ENCODE peak calls at places on chromosomes 12 and 14, in five cellular contexts. J is ovary, R is endothelial cell, I is heart right ventricle, B is PC-3. P is an unnamed sample.

GRCh38 chr12:57280234-57281062 is 29.5 kb upstream of the STAC3 start:
- DNase-seq in B (peak; percentile 92), R (no peak), J (no peak), I (no peak), P (no peak)

GRCh38 chr14:64632056-64632455 is 72.2 kb upstream of the PLEKHG3 start:
- DNase-seq in I (no peak), B (peak; percentile 46), J (no peak), R (no peak), P (no peak)

GRCh38 chr12:92146497-92146828 is 817 bp upstream of the BTG1 start:
- DNase-seq in J (no peak), I (no peak), B (no peak), R (no peak), P (no peak)

GRCh38 chr14:75018684-75019083 is 16.0 kb downstream of the EIF2B2 start:
- DNase-seq in J (no peak), R (no peak), I (no peak), B (peak; percentile 71), P (no peak)

GRCh38 chr14:72990171-72990570 is 36.7 kb downstream of the ZFYVE1 start:
- DNase-seq in I (no peak), B (no peak), J (no peak), R (no peak), P (no peak)

GRCh38 chr12:128798543-128799341 is 25.0 kb downstream of the SLC15A4 start:
- DNase-seq in J (no peak), R (no peak), B (peak; percentile 10), I (no peak), P (no peak)

GRCh38 chr14:61346793-61347192 is 25.4 kb downstream of the PRKCH start:
- DNase-seq in I (no peak), B (peak; percentile 53), J (no peak), R (no peak), P (no peak)

GRCh38 chr14:65224799-65225198 is 122.5 kb upstream of the MAX start:
- DNase-seq in R (no peak), B (peak; percentile 29), J (no peak), I (no peak), P (no peak)

GRCh38 chr12:120584343-120585149 is 3.3 kb upstream of the POP5 start:
- DNase-seq in I (peak; percentile 31), J (peak; percentile 21), B (peak; percentile 77), R (peak; percentile 48), P (peak; percentile 39)

GRCh38 chr14:75273272-75274044 is 5.2 kb upstream of the FOS start:
- DNase-seq in I (no peak), R (no peak), B (no peak), J (no peak), P (no peak)

GRCh38 chr12:30970559-30971202 is 44.1 kb downstream of the TSPAN11 start:
- DNase-seq in R (no peak), I (peak; percentile 31), J (no peak), B (peak; percentile 71), P (no peak)

GRCh38 chr14:103074699-103075341 is 9.2 kb upstream of the LBHD2 start:
- DNase-seq in J (peak; percentile 38), I (peak; percentile 82), R (no peak), B (peak; percentile 45), P (no peak)

GRCh38 chr12:90757957-90758356 is 197.0 kb downstream of the CCER1 start:
- DNase-seq in J (no peak), R (no peak), I (no peak), B (no peak), P (no peak)

GRCh38 chr14:30848449-30849240 is 25.7 kb upstream of the COCH start:
- DNase-seq in J (no peak), B (no peak), I (no peak), R (no peak), P (no peak)

GRCh38 chr14:35696575-35696974 is 112.5 kb downstream of the RALGAPA1 start:
- DNase-seq in B (no peak), I (no peak), R (no peak), J (no peak), P (no peak)

GRCh38 chr12:122275459-122275858 is 9.2 kb upstream of the VPS33A start:
- DNase-seq in B (no peak), R (no peak), I (no peak), J (no peak), P (no peak)

GRCh38 chr12:74043343-74043742 is 494.3 kb upstream of the ATXN7L3B start:
- DNase-seq in J (no peak), B (peak; percentile 99), R (no peak), I (no peak), P (no peak)

GRCh38 chr12:131830335-131831020 is 2.3 kb downstream of the MMP17 start:
- DNase-seq in I (peak; percentile 74), R (peak; percentile 83), B (peak; percentile 91), J (peak; percentile 87), P (peak; percentile 76)

GRCh38 chr12:131024026-131024425 is 70.3 kb downstream of the ADGRD1 start:
- DNase-seq in R (no peak), I (no peak), J (no peak), B (no peak), P (no peak)

GRCh38 chr12:2083008-2083407 is 30.2 kb downstream of the CACNA1C start:
- DNase-seq in R (no peak), J (no peak), B (no peak), I (no peak), P (no peak)

GRCh38 chr14:74667758-74668157 is 45.1 kb downstream of the AREL1 start:
- DNase-seq in J (no peak), R (no peak), I (no peak), B (no peak), P (no peak)

GRCh38 chr12:79546461-79547043 is 144.2 kb downstream of the PAWR start:
- DNase-seq in J (no peak), I (no peak), B (peak; percentile 84), R (no peak), P (no peak)

GRCh38 chr14:105498430-105499255 is 7.6 kb downstream of the TEDC1 start:
- DNase-seq in I (no peak), B (no peak), R (no peak), J (no peak), P (no peak)

GRCh38 chr12:31819427-31819826 is 90.6 kb upstream of the AMN1 start:
- DNase-seq in R (no peak), I (no peak), B (no peak), J (no peak), P (no peak)

GRCh38 chr12:125340791-125341190 is 275.6 kb downstream of the AACS start:
- DNase-seq in I (peak; percentile 50), B (peak; percentile 46), R (no peak), J (no peak), P (no peak)

GRCh38 chr14:84544486-84544885 is 985.5 kb upstream of the FLRT2 start:
- DNase-seq in R (no peak), I (no peak), J (no peak), B (no peak), P (no peak)

GRCh38 chr12:90126125-90126524 is 417.5 kb upstream of the ATP2B1 start:
- DNase-seq in J (no peak), R (no peak), I (no peak), B (peak; percentile 52), P (no peak)

GRCh38 chr12:85280984-85281946 is 1.2 kb downstream of the ALX1 start:
- DNase-seq in R (no peak), B (no peak), I (no peak), J (no peak), P (no peak)

GRCh38 chr12:9378430-9378835 is 170.2 kb upstream of the PZP start:
- DNase-seq in B (peak; percentile 38), I (no peak), J (no peak), R (peak; percentile 54), P (no peak)

GRCh38 chr14:50804181-50804721 is 26.7 kb downstream of the NIN start:
- DNase-seq in J (no peak), I (no peak), R (no peak), B (no peak), P (no peak)

GRCh38 chr12:116933101-116933500 is 22.4 kb downstream of the FBXW8 start:
- DNase-seq in J (no peak), R (no peak), I (no peak), B (no peak), P (no peak)

GRCh38 chr14:100287202-100287997 is 18.8 kb downstream of the SLC25A29 start:
- DNase-seq in B (no peak), J (no peak), R (no peak), I (no peak), P (no peak)

GRCh38 chr12:89661706-89662330 is 46.8 kb downstream of the ATP2B1 start:
- DNase-seq in I (no peak), J (no peak), B (no peak), R (no peak), P (no peak)

GRCh38 chr12:13075114-13075471 is 28.4 kb downstream of the GSG1 start:
- DNase-seq in R (no peak), I (no peak), J (no peak), B (no peak), P (no peak)

GRCh38 chr14:104328607-104329006 is 190.2 kb downstream of the KIF26A start:
- DNase-seq in B (no peak), J (no peak), R (no peak), I (no peak), P (no peak)
- TF ChIP-seq CTCF in B (no peak), J (no peak), R (no peak), I (no peak), P (no peak)

GRCh38 chr14:68079941-68080697 is 260.5 kb downstream of the RAD51B start:
- DNase-seq in J (no peak), I (no peak), R (no peak), B (no peak), P (no peak)

GRCh38 chr14:68085742-68086141 is 266.2 kb downstream of the RAD51B start:
- DNase-seq in I (no peak), B (no peak), J (peak; percentile 41), R (no peak), P (no peak)

GRCh38 chr14:68081489-68081888 is 261.9 kb downstream of the RAD51B start:
- DNase-seq in R (no peak), J (no peak), I (no peak), B (no peak), P (no peak)

GRCh38 chr14:68082698-68083291 is 263.2 kb downstream of the RAD51B start:
- DNase-seq in J (no peak), R (no peak), B (no peak), I (no peak), P (no peak)

GRCh38 chr14:68084256-68084655 is 264.7 kb downstream of the RAD51B start:
- DNase-seq in B (peak; percentile 37), I (no peak), R (no peak), J (no peak), P (no peak)
- TF ChIP-seq CTCF in B (peak; percentile 71), I (no peak), R (no peak), J (no peak), P (peak; percentile 34)

GRCh38 chr14:93736378-93737014 is 51.8 kb downstream of the PRIMA1 start:
- DNase-seq in J (no peak), R (peak; percentile 45), I (no peak), B (peak; percentile 8), P (no peak)
- TF ChIP-seq CTCF in J (no peak), R (peak; percentile 40), I (no peak), B (peak; percentile 54), P (peak; percentile 49)

GRCh38 chr14:37143500-37143874 is 28.9 kb downstream of the SLC25A21 start:
- DNase-seq in B (no peak), J (no peak), R (no peak), I (no peak), P (no peak)

GRCh38 chr14:37140176-37140575 is 32.2 kb downstream of the SLC25A21 start:
- DNase-seq in B (no peak), I (no peak), J (no peak), R (no peak), P (no peak)

GRCh38 chr14:37144729-37145363 is 27.6 kb downstream of the SLC25A21 start:
- DNase-seq in I (no peak), B (no peak), R (no peak), J (no peak), P (no peak)

GRCh38 chr14:37145395-37145794 is 27.0 kb downstream of the SLC25A21 start:
- DNase-seq in J (no peak), B (peak; percentile 80), R (no peak), I (no peak), P (no peak)

GRCh38 chr14:37142835-37143499 is 29.4 kb downstream of the SLC25A21 start:
- DNase-seq in I (no peak), J (no peak), R (no peak), B (peak; percentile 90), P (no peak)
- TF ChIP-seq CTCF in I (no peak), J (no peak), R (no peak), B (no peak), P (no peak)

P was measured in neural crest cell.